ENCODE peak calls at places on chromosomes 7 and 10, in six cellular contexts. One of them, this sample, is unnamed. For H3K4me1, the result is how much of the 10 kb centered on the place peaks cover.

GRCh38 chr7:39691821-39692220 is 68.4 kb downstream of the RALA start:
- DNase-seq in GM23338: no peak
- DNase-seq in ovary: no peak
- DNase-seq in right atrium auricular region: no peak
- DNase-seq in heart right ventricle: no peak
- DNase-seq in IMR-90: peak
- DNase-seq in this sample: peak

GRCh38 chr7:36406156-36406555 is 16.5 kb downstream of the ANLN start:
- DNase-seq in IMR-90: no peak
- DNase-seq in heart right ventricle: no peak
- DNase-seq in right atrium auricular region: no peak
- DNase-seq in GM23338: peak
- DNase-seq in ovary: no peak
- DNase-seq in this sample: no peak

GRCh38 chr7:15326044-15326644 is 235.7 kb downstream of the AGMO start:
- DNase-seq in right atrium auricular region: no peak
- DNase-seq in GM23338: peak
- DNase-seq in ovary: no peak
- DNase-seq in heart right ventricle: no peak
- DNase-seq in IMR-90: peak
- DNase-seq in this sample: no peak

GRCh38 chr10:111076191-111076681 is 593 bp upstream of the ADRA2A start:
- DNase-seq in ovary: peak
- DNase-seq in GM23338: peak
- DNase-seq in heart right ventricle: peak
- DNase-seq in IMR-90: peak
- DNase-seq in right atrium auricular region: no peak
- DNase-seq in this sample: peak

GRCh38 chr7:29917583-29917982 is 72.0 kb downstream of the SCRN1 start:
- DNase-seq in IMR-90: no peak
- DNase-seq in ovary: no peak
- DNase-seq in right atrium auricular region: no peak
- DNase-seq in GM23338: no peak
- DNase-seq in heart right ventricle: no peak
- DNase-seq in this sample: no peak

GRCh38 chr7:42573904-42574692 is 337.1 kb upstream of the GLI3 start:
- DNase-seq in IMR-90: peak
- DNase-seq in GM23338: no peak
- DNase-seq in heart right ventricle: no peak
- DNase-seq in right atrium auricular region: no peak
- DNase-seq in ovary: no peak
- DNase-seq in this sample: no peak

GRCh38 chr7:148630078-148630477 is 39.5 kb downstream of the C7orf33 start:
- DNase-seq in heart right ventricle: no peak
- DNase-seq in ovary: no peak
- DNase-seq in right atrium auricular region: no peak
- DNase-seq in IMR-90: no peak
- DNase-seq in GM23338: no peak
- DNase-seq in this sample: no peak

GRCh38 chr7:116354546-116355422 is 144.4 kb downstream of the TES start:
- DNase-seq in right atrium auricular region: peak
- DNase-seq in GM23338: peak
- DNase-seq in ovary: peak
- DNase-seq in IMR-90: peak
- DNase-seq in heart right ventricle: peak
- DNase-seq in this sample: peak

GRCh38 chr10:114445332-114445731 is 41.0 kb upstream of the AFAP1L2 start:
- DNase-seq in GM23338: no peak
- DNase-seq in ovary: no peak
- DNase-seq in heart right ventricle: no peak
- DNase-seq in IMR-90: no peak
- DNase-seq in right atrium auricular region: no peak
- DNase-seq in this sample: no peak

GRCh38 chr7:2802082-2802481 is 42.0 kb downstream of the GNA12 start:
- DNase-seq in heart right ventricle: no peak
- DNase-seq in ovary: no peak
- DNase-seq in GM23338: no peak
- DNase-seq in right atrium auricular region: no peak
- DNase-seq in IMR-90: peak
- DNase-seq in this sample: no peak

GRCh38 chr10:12513003-12513365 is 163.6 kb downstream of the CAMK1D start:
- DNase-seq in right atrium auricular region: peak
- DNase-seq in heart right ventricle: no peak
- DNase-seq in ovary: no peak
- DNase-seq in IMR-90: no peak
- DNase-seq in GM23338: no peak
- DNase-seq in this sample: no peak

GRCh38 chr7:114534957-114535356 is 120.3 kb downstream of the FOXP2 start:
- DNase-seq in IMR-90: no peak
- DNase-seq in heart right ventricle: no peak
- DNase-seq in GM23338: no peak
- DNase-seq in ovary: no peak
- DNase-seq in right atrium auricular region: no peak
- DNase-seq in this sample: no peak

GRCh38 chr7:50333266-50333665 is 28.8 kb downstream of the IKZF1 start:
- DNase-seq in right atrium auricular region: no peak
- DNase-seq in GM23338: peak
- DNase-seq in IMR-90: no peak
- DNase-seq in ovary: no peak
- DNase-seq in heart right ventricle: no peak
- DNase-seq in this sample: no peak

GRCh38 chr7:155377837-155378579 is 79.9 kb upstream of the EN2 start:
- DNase-seq in IMR-90: peak
- DNase-seq in heart right ventricle: no peak
- DNase-seq in ovary: peak
- DNase-seq in right atrium auricular region: no peak
- DNase-seq in GM23338: peak
- DNase-seq in this sample: no peak

GRCh38 chr7:31690892-31691291 is 3.9 kb downstream of the PPP1R17 start:
- DNase-seq in GM23338: no peak
- DNase-seq in IMR-90: no peak
- DNase-seq in right atrium auricular region: no peak
- DNase-seq in heart right ventricle: no peak
- DNase-seq in ovary: no peak
- DNase-seq in this sample: no peak

GRCh38 chr7:140989068-140989467 is 25.7 kb downstream of the MRPS33 start:
- DNase-seq in heart right ventricle: no peak
- DNase-seq in ovary: no peak
- DNase-seq in GM23338: no peak
- DNase-seq in IMR-90: no peak
- DNase-seq in right atrium auricular region: no peak
- DNase-seq in this sample: no peak

GRCh38 chr10:83881647-83882046 is 257.7 kb upstream of the GHITM start:
- DNase-seq in GM23338: no peak
- DNase-seq in right atrium auricular region: no peak
- DNase-seq in heart right ventricle: no peak
- DNase-seq in IMR-90: no peak
- DNase-seq in ovary: no peak
- DNase-seq in this sample: no peak

GRCh38 chr7:38179719-38180333 is 1.8 kb downstream of the STARD3NL start:
- DNase-seq in ovary: no peak
- DNase-seq in heart right ventricle: no peak
- DNase-seq in right atrium auricular region: no peak
- DNase-seq in IMR-90: peak
- DNase-seq in GM23338: no peak
- DNase-seq in this sample: no peak

GRCh38 chr7:84822941-84823510 is 363.8 kb downstream of the SEMA3D start:
- DNase-seq in right atrium auricular region: no peak
- DNase-seq in heart right ventricle: no peak
- DNase-seq in ovary: no peak
- DNase-seq in IMR-90: no peak
- DNase-seq in GM23338: no peak
- DNase-seq in this sample: no peak

DNA sequence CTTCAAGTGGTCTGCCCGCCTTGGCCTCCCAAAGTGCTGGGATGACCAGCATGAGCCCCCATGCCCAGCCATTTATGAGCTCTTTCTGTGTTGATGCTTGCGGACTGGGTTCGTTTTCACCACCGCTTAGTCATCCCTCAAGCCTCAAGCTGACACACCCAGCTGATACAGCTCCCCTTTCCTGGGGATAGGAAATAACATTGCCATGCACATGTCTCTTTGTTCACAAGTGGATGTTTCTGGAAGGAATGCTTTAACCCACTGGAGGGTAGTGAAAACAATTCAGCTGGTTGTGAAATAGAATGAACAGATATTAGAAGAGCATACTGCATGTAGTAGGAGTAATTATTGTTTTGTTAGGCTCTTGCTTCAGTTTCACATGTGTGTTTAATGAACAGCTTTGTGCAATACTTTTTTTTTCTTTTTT is 8.5 kb upstream of the METTL27 start:
- DNase-seq in GM23338: no peak
- DNase-seq in heart right ventricle: no peak
- DNase-seq in ovary: no peak
- DNase-seq in IMR-90: peak
- DNase-seq in right atrium auricular region: peak
- DNase-seq in this sample: peak
- H3K27ac ChIP-seq in GM23338: no peak
- H3K27ac ChIP-seq in heart right ventricle: peak
- H3K27ac ChIP-seq in ovary: no peak
- H3K27ac ChIP-seq in IMR-90: peak
- H3K27ac ChIP-seq in right atrium auricular region: peak
- H3K27ac ChIP-seq in this sample: peak

GRCh38 chr10:74921744-74922143 is 95.3 kb downstream of the KAT6B start:
- DNase-seq in GM23338: no peak
- DNase-seq in heart right ventricle: no peak
- DNase-seq in IMR-90: peak
- DNase-seq in ovary: no peak
- DNase-seq in right atrium auricular region: no peak
- DNase-seq in this sample: no peak
- H3K4me1 ChIP-seq in GM23338: under half
- H3K4me1 ChIP-seq in heart right ventricle: under half
- H3K4me1 ChIP-seq in IMR-90: under half
- H3K4me1 ChIP-seq in ovary: under half
- H3K4me1 ChIP-seq in right atrium auricular region: half or more
- H3K4me1 ChIP-seq in this sample: half or more

DNA sequence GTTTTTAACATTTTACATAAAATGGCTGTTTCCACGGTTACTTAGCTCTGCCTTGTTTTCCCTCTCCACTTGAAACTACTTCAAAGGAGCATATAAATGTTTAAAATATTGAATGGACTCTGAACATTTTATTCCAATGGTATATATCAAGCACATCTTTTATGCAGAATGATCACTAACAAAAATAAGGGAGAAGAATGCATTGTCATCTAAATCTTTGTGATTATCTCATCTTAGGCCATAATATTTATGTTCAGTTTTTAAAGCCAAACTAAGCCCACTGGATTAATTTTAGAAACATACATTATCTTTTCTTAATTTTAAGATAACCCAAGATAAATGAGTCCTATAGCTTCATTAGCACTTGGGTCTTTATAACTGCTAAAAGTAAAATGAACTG is 13.4 kb upstream of the EBLN1 start:
- DNase-seq in IMR-90: no peak
- DNase-seq in ovary: no peak
- DNase-seq in right atrium auricular region: no peak
- DNase-seq in heart right ventricle: no peak
- DNase-seq in GM23338: no peak
- DNase-seq in this sample: no peak
- H3K4me3 ChIP-seq in IMR-90: no peak
- H3K4me3 ChIP-seq in ovary: no peak
- H3K4me3 ChIP-seq in right atrium auricular region: no peak
- H3K4me3 ChIP-seq in heart right ventricle: no peak
- H3K4me3 ChIP-seq in GM23338: peak
- H3K4me3 ChIP-seq in this sample: no peak

DNA sequence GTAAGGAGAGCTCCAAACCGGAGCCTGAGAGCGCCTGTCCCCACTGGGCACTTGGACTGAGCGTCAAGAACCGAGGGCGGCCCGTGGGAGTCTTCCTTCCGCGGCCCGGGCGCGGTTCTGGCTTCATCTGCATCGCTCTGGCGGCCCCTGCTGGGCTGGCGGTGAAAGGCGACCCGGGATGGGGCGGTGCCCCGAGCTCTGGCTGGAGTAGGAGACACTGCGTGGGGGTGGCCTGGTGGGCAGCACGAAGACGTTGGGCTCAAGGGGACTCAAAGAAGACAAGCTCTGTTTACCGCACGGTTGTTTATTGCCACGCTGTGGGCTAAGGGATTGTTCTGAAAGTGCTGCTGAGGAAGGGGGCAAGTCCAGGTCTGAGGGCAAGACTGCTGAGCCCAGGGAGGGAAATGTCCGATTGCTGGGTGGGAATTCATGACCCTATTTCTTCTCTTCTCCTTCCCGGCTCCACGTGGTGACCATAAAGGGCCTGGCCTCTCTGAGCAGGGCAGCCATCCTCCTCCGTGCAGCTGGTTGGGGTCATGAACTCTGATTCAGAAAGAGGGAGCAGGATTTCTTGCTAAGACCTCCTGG is 29.8 kb downstream of the PLAU start:
- DNase-seq in heart right ventricle: peak
- DNase-seq in ovary: peak
- DNase-seq in IMR-90: peak
- DNase-seq in right atrium auricular region: peak
- DNase-seq in GM23338: peak
- DNase-seq in this sample: peak
- H3K27ac ChIP-seq in heart right ventricle: peak
- H3K27ac ChIP-seq in ovary: peak
- H3K27ac ChIP-seq in IMR-90: peak
- H3K27ac ChIP-seq in right atrium auricular region: peak
- H3K27ac ChIP-seq in GM23338: no peak
- H3K27ac ChIP-seq in this sample: peak

DNA sequence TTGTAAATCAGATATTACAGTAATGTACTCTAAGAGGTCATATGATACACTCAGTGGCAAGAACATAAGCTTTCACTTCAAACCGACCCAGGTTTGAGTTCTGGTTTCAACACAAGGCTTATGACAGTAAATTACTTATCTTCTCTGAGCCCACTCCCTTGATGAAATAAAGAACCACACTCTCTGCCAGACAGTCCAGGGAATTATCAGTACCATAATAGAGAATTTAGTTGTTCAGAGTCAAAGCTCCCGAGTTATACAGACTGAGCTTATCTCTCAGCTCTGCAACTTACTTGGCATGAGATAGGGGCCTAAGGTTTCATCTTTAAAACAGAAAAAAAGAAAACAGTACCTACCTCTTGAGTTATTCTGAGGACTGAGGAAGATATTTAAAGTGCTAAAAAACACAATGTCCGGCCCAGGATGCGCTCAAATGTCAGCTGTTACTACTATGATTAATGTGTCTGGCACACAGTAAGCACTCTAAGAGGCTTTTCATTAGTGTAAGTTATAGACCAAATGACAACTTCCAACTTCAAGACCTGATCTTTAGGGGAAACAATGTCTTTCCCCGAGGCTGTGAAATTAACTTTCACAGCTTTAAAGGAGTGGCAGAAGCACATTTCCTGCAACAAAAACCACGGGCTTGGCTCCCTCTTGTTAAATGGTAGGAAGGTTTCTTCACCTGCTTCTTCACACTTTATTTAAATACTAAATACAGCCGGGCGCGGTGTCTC is 38.1 kb downstream of the UBE2H start:
- DNase-seq in GM23338: no peak
- DNase-seq in heart right ventricle: no peak
- DNase-seq in ovary: no peak
- DNase-seq in right atrium auricular region: no peak
- DNase-seq in IMR-90: no peak
- DNase-seq in this sample: no peak
- H3K4me1 ChIP-seq in GM23338: under half
- H3K4me1 ChIP-seq in heart right ventricle: under half
- H3K4me1 ChIP-seq in ovary: under half
- H3K4me1 ChIP-seq in right atrium auricular region: half or more
- H3K4me1 ChIP-seq in IMR-90: under half
- H3K4me1 ChIP-seq in this sample: under half

GRCh38 chr10:92692085-92692671 is 2.4 kb downstream of the HHEX start:
- DNase-seq in heart right ventricle: peak
- DNase-seq in ovary: no peak
- DNase-seq in right atrium auricular region: no peak
- DNase-seq in IMR-90: no peak
- DNase-seq in GM23338: peak
- DNase-seq in this sample: no peak
- H3K4me3 ChIP-seq in heart right ventricle: peak
- H3K4me3 ChIP-seq in ovary: peak
- H3K4me3 ChIP-seq in right atrium auricular region: peak
- H3K4me3 ChIP-seq in IMR-90: peak
- H3K4me3 ChIP-seq in GM23338: peak
- H3K4me3 ChIP-seq in this sample: no peak